ENCODE peak calls at places on chromosome 12, in five cellular contexts. V, O, E, X and A are unnamed samples. For H3K36me3, the result is how much of the 10 kb centered on the place peaks cover.

GRCh38 chr12:1972856-1973317 is 31.4 kb downstream of the DCP1B start:
- DNase-seq in X (no peak), E (no peak), O (no peak), V (peak), A (peak)

GRCh38 chr12:111636209-111636928 is 37.3 kb upstream of the ATXN2 start:
- DNase-seq in V (peak), O (peak), X (peak), E (no peak), A (peak)

GRCh38 chr12:113204806-113205205 is 16.5 kb upstream of the TPCN1 start:
- DNase-seq in V (no peak), X (no peak), E (no peak), O (no peak), A (no peak)

GRCh38 chr12:100964026-100964425 is 169.4 kb downstream of the ANO4 start:
- DNase-seq in O (no peak), E (no peak), X (no peak), V (no peak), A (no peak)

GRCh38 chr12:128817115-128818015 is 6.4 kb downstream of the SLC15A4 start:
- DNase-seq in O (peak), V (peak), E (no peak), X (no peak), A (peak)

GRCh38 chr12:19572920-19573558 is 133.7 kb downstream of the AEBP2 start:
- DNase-seq in O (peak), E (peak), V (peak), X (no peak), A (peak)

GRCh38 chr12:1644113-1644512 is 15.1 kb downstream of the WNT5B start:
- DNase-seq in X (no peak), O (no peak), E (no peak), V (no peak), A (no peak)

GRCh38 chr12:92971869-92972524 is 42.9 kb upstream of the EEA1 start:
- DNase-seq in V (peak), X (no peak), E (no peak), O (no peak), A (peak)

GRCh38 chr12:126069549-126070165 is 1004.4 kb downstream of the AACS start:
- DNase-seq in O (peak), X (peak), E (peak), V (peak), A (peak)

GRCh38 chr12:91777268-91777997 is 368.2 kb downstream of the BTG1 start:
- DNase-seq in E (peak), O (no peak), V (peak), X (no peak), A (peak)

GRCh38 chr12:71315328-71315960 is 124.2 kb upstream of the LGR5 start:
- DNase-seq in O (no peak), V (no peak), X (no peak), E (no peak), A (no peak)
- H3K36me3 ChIP-seq in O (under half), V (under half), X (under half), E (under half), A (under half)

DNA sequence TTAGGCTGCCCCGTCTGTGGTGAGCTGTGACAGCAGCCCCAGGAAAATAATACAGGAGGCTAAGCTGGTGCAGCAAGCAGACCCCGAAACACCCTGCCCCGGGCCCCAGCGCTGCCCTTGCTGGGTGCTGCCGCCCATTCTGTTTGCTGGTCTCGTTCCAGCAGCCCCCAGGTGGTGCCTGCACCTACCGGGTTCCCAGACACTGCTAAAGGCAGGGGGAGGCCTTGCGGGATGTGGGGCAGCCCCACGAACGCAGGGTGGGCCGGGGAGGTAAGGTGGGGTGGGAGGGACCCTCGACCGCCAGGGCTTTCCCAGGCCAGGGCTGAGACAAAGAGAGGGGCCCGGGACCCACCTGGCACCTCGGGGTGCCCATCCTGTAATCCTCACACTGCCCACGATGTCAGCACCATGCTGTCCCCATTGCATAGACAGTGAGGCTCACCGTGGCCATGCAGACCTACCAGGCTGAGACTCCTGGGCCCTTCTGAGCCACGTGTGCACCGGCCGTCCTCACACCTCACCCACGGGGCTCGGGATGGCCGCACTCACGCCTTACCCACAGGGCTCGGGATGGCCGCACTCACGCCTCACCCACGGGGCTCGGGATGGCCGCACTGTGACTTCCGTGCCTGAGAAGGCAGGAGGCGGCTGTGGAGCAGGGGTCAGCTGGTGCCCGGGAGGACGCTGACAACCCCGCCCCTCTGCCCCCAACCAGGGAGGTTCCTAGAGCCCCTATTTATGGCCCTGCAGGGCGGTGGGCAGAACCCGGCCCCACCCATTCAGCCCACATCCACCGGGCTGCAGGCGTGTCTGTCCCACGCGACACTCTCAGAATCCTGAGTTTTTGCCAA is 20.9 kb downstream of the GALNT9 start:
- DNase-seq in E (no peak), V (no peak), X (no peak), O (no peak), A (no peak)
- H3K9ac ChIP-seq in E (no peak), V (no peak), X (no peak), O (no peak), A (no peak)

DNA sequence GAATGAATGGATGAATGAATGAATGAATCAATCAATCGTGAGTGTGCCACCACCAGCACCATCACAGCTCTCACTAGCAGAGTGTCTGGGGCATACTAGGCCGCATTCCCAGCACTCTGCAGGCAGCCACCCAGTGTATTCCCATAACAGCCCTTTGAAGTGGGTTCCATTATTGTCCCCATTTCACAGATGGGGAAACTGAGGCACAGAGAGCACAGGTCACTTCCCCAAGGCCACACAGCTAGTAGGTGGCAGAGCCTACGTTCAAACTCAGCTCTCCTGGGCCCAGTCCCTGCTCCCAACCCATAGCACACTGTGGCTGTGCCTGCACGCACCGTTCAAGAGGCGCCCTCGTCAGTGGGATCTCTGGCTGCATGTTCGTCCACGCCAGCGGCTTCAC is 88.1 kb downstream of the RFLNA start:
- DNase-seq in E (no peak), X (no peak), O (no peak), V (no peak), A (no peak)
- H3K36me3 ChIP-seq in E (under half), X (under half), O (under half), V (under half), A (under half)

GRCh38 chr12:48865141-48865440 is 579 bp downstream of the RND1 start:
- DNase-seq in V (no peak), O (peak), X (no peak), E (no peak), A (no peak)
- H3K9ac ChIP-seq in V (peak), O (no peak), X (peak), E (peak), A (peak)

GRCh38 chr12:132747896-132748295 is 13.7 kb downstream of the ANKLE2 start:
- DNase-seq in E (no peak), O (no peak), X (no peak), V (no peak), A (no peak)

GRCh38 chr12:132746621-132747020 is 15.0 kb downstream of the ANKLE2 start:
- DNase-seq in V (no peak), X (no peak), E (no peak), O (no peak), A (no peak)

GRCh38 chr12:132743831-132744230 is 17.8 kb downstream of the ANKLE2 start:
- DNase-seq in O (no peak), X (no peak), E (no peak), V (no peak), A (no peak)

GRCh38 chr12:132748319-132748718 is 13.3 kb downstream of the ANKLE2 start:
- DNase-seq in V (no peak), E (no peak), O (no peak), X (no peak), A (no peak)

DNA sequence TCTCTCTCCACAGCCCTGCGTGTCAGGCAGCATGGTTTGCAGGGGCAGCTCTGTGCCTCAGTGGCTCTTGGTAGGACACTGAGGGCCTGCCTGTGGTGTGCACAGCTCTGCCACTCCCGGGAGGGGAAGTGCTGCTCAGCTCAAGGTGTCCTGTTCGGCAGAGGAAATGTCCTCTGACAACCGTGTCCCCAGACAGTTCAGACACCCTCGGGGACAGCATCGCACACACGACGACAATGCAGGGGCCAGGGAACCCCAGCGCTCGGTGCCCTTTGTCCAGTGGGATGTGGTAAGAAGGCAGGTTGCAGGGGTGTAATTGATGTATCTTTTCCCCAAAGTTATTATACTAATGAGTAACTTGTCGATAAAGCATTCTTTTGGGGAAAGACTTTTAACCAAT is 14.2 kb downstream of the ANKLE2 start:
- DNase-seq in V (no peak), X (no peak), O (no peak), E (no peak), A (no peak)
- H3K36me3 ChIP-seq in V (half or more), X (half or more), O (under half), E (half or more), A (half or more)

GRCh38 chr12:53927220-53928029 is 11.2 kb upstream of the HOXC13 start:
- DNase-seq in X (no peak), O (no peak), V (no peak), E (no peak), A (no peak)

GRCh38 chr12:53925006-53925405 is 13.6 kb upstream of the HOXC13 start:
- DNase-seq in X (no peak), O (no peak), V (no peak), E (no peak), A (no peak)

GRCh38 chr12:53930591-53931255 is 7.9 kb upstream of the HOXC13 start:
- DNase-seq in X (no peak), O (no peak), V (no peak), E (no peak), A (no peak)

GRCh38 chr12:53929527-53929926 is 9.1 kb upstream of the HOXC13 start:
- DNase-seq in E (no peak), X (no peak), O (no peak), V (no peak), A (no peak)

GRCh38 chr12:53928054-53928879 is 10.4 kb upstream of the HOXC13 start:
- DNase-seq in X (no peak), V (no peak), E (no peak), O (no peak), A (no peak)
- H3K9ac ChIP-seq in X (no peak), V (no peak), E (no peak), O (no peak), A (no peak)

DNA sequence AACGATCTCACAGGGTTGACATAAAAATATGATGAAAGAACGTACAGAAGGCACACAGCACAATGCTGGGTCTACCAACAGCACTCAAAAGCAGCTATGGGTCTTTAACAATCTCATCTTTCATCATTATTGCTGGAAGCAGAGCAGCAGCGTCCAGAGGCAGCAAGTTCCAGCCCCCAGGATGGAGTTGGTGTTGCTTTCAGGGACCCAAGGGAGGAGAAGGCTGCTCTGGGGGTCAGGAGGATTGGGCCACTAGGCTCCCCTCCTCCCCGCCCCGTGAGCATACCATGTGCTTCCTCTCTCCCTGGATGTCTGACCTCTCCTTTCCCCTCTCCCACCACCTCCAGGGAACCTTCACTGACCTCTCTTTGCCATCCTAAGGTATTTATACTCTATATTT is 13.3 kb downstream of the KCTD10 start:
- DNase-seq in E (no peak), V (no peak), X (no peak), O (no peak), A (no peak)
- H3K36me3 ChIP-seq in E (under half), V (under half), X (half or more), O (under half), A (under half)